ENCODE peak calls at places on chromosomes 4 and X, in nine cellular contexts. Q, F, J, K, I, A, R, X and W are unnamed samples.

GRCh38 chr4:184355111-184355604 is 119.2 kb downstream of the IRF2 start:
- DNase-seq in F (peak), K (no peak), X (peak), R (no peak), J (peak), Q (no peak), A (peak), I (no peak), W (peak)

GRCh38 chr4:6695660-6696581 is 2.2 kb downstream of the S100P start:
- DNase-seq in I (no peak), X (peak), K (peak), F (peak), J (no peak), A (no peak), R (peak), Q (no peak), W (peak)

GRCh38 chr4:100519205-100519604 is 1.4 kb upstream of the EMCN start:
- DNase-seq in J (peak), X (no peak), R (no peak), K (no peak), Q (no peak), A (no peak), I (no peak), F (no peak), W (no peak)

GRCh38 chrX:103629295-103630170 is 758 bp downstream of the TCEAL1 start:
- DNase-seq in X (no peak), F (peak), J (peak), Q (peak), R (no peak), K (peak), I (peak), A (peak), W (peak)

GRCh38 chrX:132333351-132333750 is 114.1 kb upstream of the RAP2C start:
- DNase-seq in A (no peak), Q (no peak), K (no peak), I (no peak), X (no peak), R (no peak), J (no peak), F (no peak), W (no peak)

GRCh38 chr4:8525383-8526120 is 54.6 kb upstream of the GPR78 start:
- DNase-seq in X (no peak), J (no peak), F (no peak), I (no peak), A (no peak), R (no peak), K (no peak), Q (no peak), W (no peak)

GRCh38 chrX:10486373-10486772 is 134.0 kb downstream of the MID1 start:
- DNase-seq in X (peak), J (peak), K (no peak), R (no peak), F (peak), A (peak), Q (no peak), I (no peak), W (no peak)

GRCh38 chr4:158068063-158068462 is 104.8 kb downstream of the GASK1B start:
- DNase-seq in R (no peak), Q (no peak), J (peak), X (no peak), I (no peak), F (no peak), A (peak), K (no peak), W (no peak)

GRCh38 chr4:24413311-24413784 is 171.0 kb downstream of the DHX15 start:
- DNase-seq in J (no peak), K (no peak), Q (no peak), R (no peak), X (no peak), F (no peak), A (no peak), I (no peak), W (no peak)

GRCh38 chrX:68827256-68827655 is 1.6 kb upstream of the EFNB1 start:
- DNase-seq in I (no peak), K (no peak), X (no peak), A (no peak), Q (no peak), R (no peak), J (no peak), F (no peak), W (no peak)

GRCh38 chr4:112058433-112058832 is 86.8 kb upstream of the FAM241A start:
- DNase-seq in Q (no peak), A (peak), I (no peak), K (no peak), J (peak), F (peak), R (no peak), X (no peak), W (no peak)

GRCh38 chrX:9873360-9873759 is 87.1 kb downstream of the SHROOM2 start:
- DNase-seq in R (no peak), X (no peak), I (no peak), K (no peak), A (no peak), F (no peak), J (no peak), Q (no peak), W (no peak)

GRCh38 chrX:47611926-47612325 is 7.7 kb downstream of the SYN1 start:
- DNase-seq in I (no peak), K (no peak), R (peak), A (no peak), Q (no peak), J (no peak), F (no peak), X (no peak), W (no peak)

GRCh38 chr4:168585168-168586091 is 88.6 kb downstream of the PALLD start:
- DNase-seq in K (peak), R (no peak), I (peak), Q (peak), J (peak), X (peak), A (peak), F (peak), W (peak)

GRCh38 chrX:108036298-108036973 is 8.4 kb upstream of the VSIG1 start:
- DNase-seq in J (peak), K (no peak), X (peak), I (no peak), A (peak), R (no peak), Q (no peak), F (peak), W (peak)

GRCh38 chrX:45952030-45952429 is 593.2 kb downstream of the ZNF674 start:
- DNase-seq in A (no peak), X (peak), J (no peak), Q (no peak), R (no peak), K (no peak), I (no peak), F (peak), W (no peak)
- TF ChIP-seq CTCF in A (no peak), X (no peak), J (no peak), Q (no peak), R (no peak), K (no peak), I (no peak), F (no peak), W (no peak)

DNA sequence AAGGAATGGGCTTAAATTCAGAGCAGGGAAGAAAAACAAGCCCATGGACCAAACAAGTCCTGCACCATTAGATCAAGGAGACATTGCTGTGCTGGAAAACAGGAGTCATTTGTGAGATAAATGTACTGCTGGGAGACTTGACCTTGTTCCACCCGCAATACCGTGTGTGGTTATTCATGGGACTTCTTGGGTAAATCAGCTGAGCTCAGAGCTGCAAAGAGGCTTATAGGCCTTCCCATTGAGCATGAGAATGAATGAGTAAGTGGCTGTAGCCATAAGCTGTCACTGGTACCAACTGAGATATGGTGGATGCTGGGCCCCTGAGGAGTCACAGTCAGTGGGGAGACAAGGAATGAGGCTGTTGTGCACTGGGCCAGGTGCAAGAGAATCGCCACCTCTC is 2.3 kb upstream of the CYTL1 start:
- DNase-seq in I (no peak), F (no peak), X (no peak), A (no peak), K (no peak), J (no peak), Q (no peak), R (no peak), W (no peak)
- TF ChIP-seq CTCF in I (no peak), F (no peak), X (no peak), A (no peak), K (no peak), J (no peak), Q (no peak), R (no peak), W (no peak)

DNA sequence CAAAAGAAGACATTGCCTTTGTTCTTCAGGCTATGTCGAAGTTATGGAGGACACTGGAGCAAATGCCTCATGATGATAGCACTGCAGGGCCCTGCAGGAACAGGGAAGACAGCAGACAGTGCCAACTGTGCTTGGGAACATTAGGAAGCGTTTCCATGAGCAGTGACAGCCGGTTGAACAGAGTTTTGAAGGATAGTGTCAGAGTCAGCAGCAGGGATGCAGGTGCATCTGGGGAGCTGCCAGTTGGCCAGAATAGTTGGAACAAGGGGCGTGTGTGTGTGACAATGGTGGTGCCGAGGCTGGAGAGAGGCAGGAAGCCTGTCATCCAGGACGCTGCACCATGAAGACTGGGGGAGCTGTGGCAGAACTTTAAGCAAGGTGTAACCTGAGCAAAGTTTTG is 88.6 kb downstream of the SHROOM3 start:
- DNase-seq in I (no peak), J (no peak), K (no peak), Q (peak), F (no peak), A (no peak), X (no peak), R (no peak), W (no peak)
- TF ChIP-seq CTCF in I (no peak), J (no peak), K (no peak), Q (no peak), F (no peak), A (no peak), X (no peak), R (no peak), W (no peak)

GRCh38 chrX:146881521-146881920 is 67.0 kb upstream of the CXorf51A start:
- DNase-seq in Q (no peak), J (no peak), K (no peak), F (no peak), X (no peak), A (no peak), R (no peak), I (no peak), W (no peak)

DNA sequence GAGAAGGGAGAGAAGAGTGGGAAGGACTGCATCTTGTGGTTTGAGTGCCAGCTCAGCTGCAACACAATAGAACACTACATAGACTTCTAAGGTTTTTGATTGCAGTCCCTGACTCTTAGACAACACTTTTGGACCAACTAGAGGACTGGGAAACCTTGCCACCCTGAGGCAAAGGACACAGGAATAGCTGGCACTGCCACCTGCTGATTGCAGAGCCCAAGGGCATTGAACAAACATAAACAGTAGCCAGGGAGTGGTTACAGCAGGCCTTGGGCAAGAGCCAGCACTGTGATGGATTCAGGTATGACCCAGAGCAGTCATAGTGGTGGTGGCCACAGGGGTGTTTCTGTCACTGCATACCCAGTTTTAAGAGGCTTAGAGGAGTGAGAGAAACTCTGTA is 72.5 kb upstream of the CXorf51A start:
- DNase-seq in R (no peak), F (no peak), J (no peak), Q (no peak), I (no peak), K (no peak), A (no peak), X (no peak), W (no peak)
- TF ChIP-seq CTCF in R (no peak), F (no peak), J (no peak), Q (no peak), I (no peak), K (no peak), A (no peak), X (no peak), W (no peak)

DNA sequence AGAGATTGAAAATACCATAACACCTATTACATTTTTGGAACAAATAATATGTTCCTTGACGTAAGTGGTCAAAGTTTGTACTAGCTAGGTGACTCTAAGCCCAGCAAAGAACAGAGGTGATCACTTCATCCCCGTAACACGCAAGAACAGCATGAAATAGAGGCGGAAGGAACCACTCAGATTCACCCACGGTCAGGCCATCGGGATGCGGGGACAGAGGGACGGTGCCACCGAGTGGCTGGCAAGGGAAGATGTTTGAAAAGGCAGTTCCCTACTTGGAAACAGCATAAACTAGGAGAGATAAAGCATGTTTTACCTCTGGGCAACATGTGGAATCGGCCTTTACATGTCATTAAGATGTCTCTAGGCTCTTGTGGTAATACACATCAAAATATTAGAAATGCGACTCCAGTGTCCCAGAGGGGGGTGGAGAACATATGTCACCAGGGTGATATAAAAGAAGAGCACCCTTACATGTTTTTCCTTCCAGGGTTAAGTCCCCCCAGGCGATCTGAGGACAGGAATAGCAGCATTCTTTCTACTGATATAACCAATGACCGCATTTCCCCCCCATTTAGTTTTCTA is 84.0 kb downstream of the PHKA2 start:
- DNase-seq in F (no peak), R (no peak), X (no peak), A (no peak), K (no peak), J (peak), I (no peak), Q (no peak), W (peak)
- TF ChIP-seq CTCF in F (peak), R (no peak), X (no peak), A (peak), K (no peak), J (peak), I (peak), Q (peak), W (peak)

GRCh38 chr4:151644625-151645024 is 116.2 kb downstream of the GATB start:
- DNase-seq in K (no peak), I (peak), X (peak), F (no peak), R (no peak), A (no peak), J (no peak), Q (no peak), W (no peak)
- TF ChIP-seq CTCF in K (no peak), I (peak), X (peak), F (peak), R (no peak), A (peak), J (peak), Q (peak), W (peak)